ENCODE peak calls at places on chromosomes 6 and 20, in six cellular contexts. T, L, F, D, Y and I are unnamed samples.

GRCh38 chr6:108690326-108691000 is 129.7 kb downstream of the FOXO3 start:
- DNase-seq in T (no peak), L (no peak), F (peak), D (no peak), Y (no peak), I (no peak)

GRCh38 chr6:120826253-120826652 is 508.0 kb downstream of the TBC1D32 start:
- DNase-seq in T (peak), L (no peak), F (no peak), D (no peak), Y (peak), I (no peak)

GRCh38 chr6:131443014-131443413 is 130.0 kb upstream of the ARG1 start:
- DNase-seq in T (no peak), L (no peak), F (no peak), D (no peak), Y (no peak), I (no peak)

GRCh38 chr6:118968416-118968815 is 33.5 kb upstream of the MCM9 start:
- DNase-seq in T (no peak), L (no peak), F (peak), D (no peak), Y (no peak), I (no peak)

GRCh38 chr6:136468711-136469110 is 81.5 kb downstream of the MAP7 start:
- DNase-seq in T (no peak), L (no peak), F (no peak), D (no peak), Y (no peak), I (no peak)

GRCh38 chr20:10217517-10218410 is 866 bp upstream of the SNAP25 start:
- DNase-seq in T (peak), L (peak), F (peak), D (no peak), Y (no peak), I (no peak)

GRCh38 chr6:149934249-149935156 is 7.3 kb upstream of the ULBP2 start:
- DNase-seq in T (peak), L (no peak), F (peak), D (peak), Y (peak), I (no peak)

GRCh38 chr6:70685494-70686180 is 18.0 kb downstream of the SMAP1 start:
- DNase-seq in T (no peak), L (no peak), F (no peak), D (no peak), Y (no peak), I (no peak)

GRCh38 chr6:72943699-72944098 is 281.6 kb downstream of the KHDC1L start:
- DNase-seq in T (no peak), L (no peak), F (no peak), D (no peak), Y (no peak), I (no peak)

GRCh38 chr20:41373851-41374567 is 7.4 kb upstream of the EMILIN3 start:
- DNase-seq in T (no peak), L (no peak), F (no peak), D (no peak), Y (no peak), I (no peak)

GRCh38 chr20:409697-410559 is 1.8 kb downstream of the RBCK1 start:
- DNase-seq in T (peak), L (no peak), F (no peak), D (no peak), Y (peak), I (no peak)

GRCh38 chr20:32079655-32080109 is 27.6 kb downstream of the HCK start:
- DNase-seq in T (no peak), L (no peak), F (no peak), D (no peak), Y (no peak), I (no peak)

GRCh38 chr6:170367241-170367640 is 60.7 kb downstream of the FAM120B start:
- DNase-seq in T (no peak), L (no peak), F (no peak), D (no peak), Y (no peak), I (no peak)

GRCh38 chr6:130982941-130983456 is 80.0 kb downstream of the EPB41L2 start:
- DNase-seq in T (no peak), L (no peak), F (no peak), D (no peak), Y (no peak), I (no peak)

GRCh38 chr6:142275146-142276006 is 26.4 kb upstream of the ADGRG6 start:
- DNase-seq in T (no peak), L (no peak), F (no peak), D (no peak), Y (no peak), I (no peak)

GRCh38 chr6:134003542-134003951 is 48.9 kb downstream of the SLC2A12 start:
- DNase-seq in T (no peak), L (no peak), F (peak), D (no peak), Y (no peak), I (no peak)

GRCh38 chr6:130362128-130362527 is 3.7 kb upstream of the TMEM200A start:
- DNase-seq in T (no peak), L (no peak), F (no peak), D (no peak), Y (peak), I (no peak)

GRCh38 chr6:165922309-165922794 is 245.3 kb downstream of the TBXT start:
- DNase-seq in T (no peak), L (no peak), F (peak), D (no peak), Y (no peak), I (no peak)

GRCh38 chr6:11806561-11807317 is 28.1 kb upstream of the ADTRP start:
- DNase-seq in T (no peak), L (no peak), F (no peak), D (no peak), Y (no peak), I (no peak)

GRCh38 chr6:470901-471448 is 79.4 kb downstream of the IRF4 start:
- DNase-seq in T (no peak), L (no peak), F (no peak), D (no peak), Y (no peak), I (no peak)

DNA sequence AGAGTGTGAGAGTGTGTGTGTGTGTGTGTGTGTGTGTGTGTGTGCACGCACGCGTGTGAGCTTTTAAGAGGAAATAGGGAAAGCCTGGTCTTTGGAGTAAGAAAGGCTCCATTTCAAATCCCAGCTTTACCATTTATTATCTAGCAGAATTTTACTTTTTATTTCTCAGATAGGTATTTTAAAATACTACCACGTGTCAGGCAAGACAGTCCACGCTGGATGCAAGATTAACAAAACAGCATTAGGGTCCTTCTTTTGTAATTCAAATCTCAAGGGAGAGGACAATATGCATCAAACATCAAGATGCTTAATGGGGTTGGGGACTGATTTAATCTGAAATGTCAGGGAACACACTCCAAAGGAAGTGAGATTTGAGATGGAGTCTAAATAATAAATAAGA is 768.8 kb downstream of the PHF3 start:
- DNase-seq in T (no peak), L (no peak), F (no peak), D (no peak), Y (no peak), I (no peak)
- H3K4me3 ChIP-seq in T (no peak), L (no peak), F (no peak), D (no peak), Y (no peak), I (no peak)

DNA sequence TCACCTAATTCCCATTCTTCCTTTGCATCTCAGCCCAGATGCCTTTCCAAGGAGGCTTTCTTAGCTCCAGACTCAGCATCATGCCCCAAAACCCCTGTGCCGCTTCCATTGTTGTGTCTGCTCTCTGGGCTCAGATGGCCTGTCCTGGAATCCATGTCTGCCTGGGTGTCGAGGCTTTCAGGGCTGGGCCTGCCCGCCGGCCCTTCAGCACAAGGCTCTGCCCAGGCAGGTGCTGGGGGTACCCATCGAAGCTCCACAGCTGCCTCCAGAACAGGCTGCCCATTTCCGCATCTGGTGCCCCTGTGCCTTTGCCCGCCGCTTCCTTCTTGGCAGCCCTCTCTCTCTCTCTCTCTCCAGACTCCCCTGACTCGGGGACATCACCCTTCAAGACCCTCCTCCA is 1.2 kb downstream of the CPXM1 start:
- DNase-seq in T (no peak), L (no peak), F (no peak), D (no peak), Y (no peak), I (no peak)
- H3K4me3 ChIP-seq in T (no peak), L (peak), F (no peak), D (peak), Y (no peak), I (peak)

GRCh38 chr20:58070664-58071499 is 157.6 kb downstream of the ANKRD60 start:
- DNase-seq in T (no peak), L (no peak), F (no peak), D (no peak), Y (peak), I (no peak)

GRCh38 chr20:58069207-58069606 is 159.2 kb downstream of the ANKRD60 start:
- DNase-seq in T (no peak), L (no peak), F (no peak), D (no peak), Y (peak), I (no peak)

GRCh38 chr20:58071991-58072390 is 156.5 kb downstream of the ANKRD60 start:
- DNase-seq in T (no peak), L (no peak), F (no peak), D (no peak), Y (peak), I (no peak)

GRCh38 chr20:58071500-58071804 is 157.0 kb downstream of the ANKRD60 start:
- DNase-seq in T (no peak), L (no peak), F (no peak), D (no peak), Y (peak), I (no peak)

GRCh38 chr20:58069796-58070663 is 158.4 kb downstream of the ANKRD60 start:
- DNase-seq in T (no peak), L (no peak), F (no peak), D (no peak), Y (peak), I (no peak)
- H3K4me3 ChIP-seq in T (no peak), L (no peak), F (no peak), D (no peak), Y (no peak), I (no peak)

DNA sequence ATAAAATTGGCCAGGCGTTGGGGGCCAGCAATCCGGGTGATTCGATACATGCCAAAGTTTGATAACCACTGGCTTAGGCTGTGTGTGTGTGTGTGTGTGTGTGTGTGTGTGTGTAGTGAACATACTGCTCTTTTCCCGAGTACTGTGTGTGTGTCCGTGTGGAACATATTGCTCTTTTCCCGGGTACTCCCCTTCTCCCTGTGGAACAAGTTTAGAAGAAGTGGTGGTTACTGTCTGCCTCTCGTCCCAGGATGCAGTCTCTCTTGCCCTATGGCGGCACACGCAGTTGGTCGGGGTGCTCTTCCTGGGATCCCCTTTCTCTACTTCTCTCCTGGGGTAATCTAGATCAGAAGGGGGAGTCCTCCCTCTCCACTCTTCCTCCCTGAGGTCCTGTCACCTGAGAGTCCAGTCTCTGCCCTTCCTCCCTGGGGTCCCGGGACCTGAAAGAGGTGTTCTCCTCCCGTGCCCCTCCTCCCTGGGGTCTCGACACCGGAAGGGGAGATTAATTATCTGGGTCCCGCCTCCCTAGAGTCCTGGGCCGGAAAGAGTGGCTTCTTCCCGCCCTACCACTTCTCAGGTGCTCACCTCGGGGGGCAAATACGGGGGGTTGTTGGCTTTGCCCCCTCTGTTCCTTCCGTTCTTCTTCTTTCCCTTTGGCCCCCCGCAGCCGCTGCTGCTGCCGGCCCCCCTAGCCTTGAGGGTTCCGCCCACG is 516 bp downstream of the GTPBP2 start:
- DNase-seq in T (peak), L (peak), F (peak), D (no peak), Y (peak), I (no peak)
- H3K4me3 ChIP-seq in T (peak), L (peak), F (peak), D (peak), Y (peak), I (peak)

DNA sequence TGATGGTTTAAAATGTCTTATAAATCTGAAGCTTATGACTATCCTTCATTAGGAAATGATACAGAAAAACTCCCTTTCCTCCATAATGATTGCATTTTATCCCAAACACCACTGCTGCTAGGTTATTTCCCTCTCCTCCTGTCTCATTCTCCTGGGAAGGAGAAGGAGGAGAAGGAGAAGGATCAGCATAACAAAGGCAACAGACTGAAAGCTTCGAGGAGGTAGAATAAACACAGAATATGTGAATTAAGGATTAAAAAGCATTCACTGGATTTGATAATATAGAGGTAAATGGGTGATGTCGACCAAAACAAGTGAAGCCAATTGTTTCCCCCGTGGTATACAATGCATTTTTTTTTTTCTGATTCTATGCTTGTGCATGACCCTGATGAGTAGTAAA is 82.0 kb downstream of the WASF1 start:
- DNase-seq in T (no peak), L (no peak), F (no peak), D (no peak), Y (no peak), I (no peak)
- H3K4me3 ChIP-seq in T (no peak), L (no peak), F (no peak), D (no peak), Y (no peak), I (no peak)

DNA sequence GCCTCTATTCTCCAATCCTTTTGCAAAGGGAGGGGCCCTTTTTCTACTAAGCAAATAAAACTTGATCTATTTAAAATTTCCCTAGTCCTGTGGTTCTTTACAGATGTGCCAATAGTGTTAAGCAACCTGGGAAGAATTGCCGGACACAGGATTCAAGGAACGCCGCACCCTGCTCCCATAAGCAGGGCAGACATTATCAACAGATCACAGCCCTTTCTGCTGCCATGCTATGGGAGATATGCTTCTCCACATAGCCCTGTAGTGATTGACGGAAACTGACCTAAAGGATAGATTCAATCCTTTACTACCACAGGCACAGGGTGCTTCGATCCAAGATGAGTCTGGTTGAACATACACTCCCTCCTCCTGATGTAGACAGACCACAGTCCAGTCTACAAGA is 118.4 kb upstream of the TRAF3IP2 start:
- DNase-seq in T (no peak), L (no peak), F (peak), D (no peak), Y (no peak), I (no peak)
- H3K4me3 ChIP-seq in T (no peak), L (no peak), F (no peak), D (no peak), Y (no peak), I (no peak)